ENCODE peak calls at places on chromosomes 16 and 17, in four cellular contexts. T is left ventricle myocardium inferior, R is ovary, K is ascending aorta. W is an unnamed sample.

GRCh38 chr17:78933025-78933958 is 8.1 kb upstream of the TIMP2 start:
- DNase-seq in K (peak), T (peak), R (peak), W (no peak)

GRCh38 chr16:84741351-84741791 is 41.6 kb downstream of the USP10 start:
- DNase-seq in K (no peak), T (no peak), R (no peak), W (no peak)

GRCh38 chr16:83946154-83946780 is 6.8 kb upstream of the OSGIN1 start:
- DNase-seq in K (no peak), R (no peak), T (no peak), W (no peak)

GRCh38 chr17:7834554-7834890 is 505 bp downstream of the KDM6B start:
- DNase-seq in R (peak), K (no peak), T (peak), W (no peak)

GRCh38 chr16:61148930-61149329 is 887.3 kb downstream of the CDH8 start:
- DNase-seq in T (no peak), R (no peak), K (no peak), W (no peak)

GRCh38 chr16:56231-56927 is 2.8 kb downstream of the SNRNP25 start:
- DNase-seq in K (no peak), R (no peak), T (no peak), W (no peak)

GRCh38 chr17:79850571-79851460 is 11.6 kb upstream of the CBX4 start:
- DNase-seq in K (no peak), T (no peak), R (no peak), W (no peak)

GRCh38 chr16:76194621-76195015 is 82.6 kb upstream of the CNTNAP4 start:
- DNase-seq in T (no peak), K (no peak), R (no peak), W (no peak)

DNA sequence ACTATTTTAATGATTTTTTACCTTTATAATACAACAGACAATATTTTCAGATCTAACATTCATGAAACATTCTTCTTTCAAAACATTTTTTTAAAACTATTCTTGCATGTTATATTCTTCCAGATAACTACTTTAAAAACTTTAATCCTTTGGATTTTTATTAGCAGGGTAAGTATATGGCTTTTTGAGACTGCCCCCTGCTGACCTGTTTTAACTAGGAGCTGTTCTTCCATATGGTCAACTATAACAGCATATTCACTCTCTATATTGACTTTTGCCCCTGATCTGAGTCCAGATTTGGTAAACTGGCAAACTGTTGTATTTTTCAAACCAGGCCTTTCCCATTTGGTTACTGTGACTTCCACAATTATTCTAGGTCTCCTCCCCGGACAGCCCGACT is 16.5 kb downstream of the ZNF18 start:
- DNase-seq in T (no peak), R (no peak), K (no peak), W (no peak)
- TF ChIP-seq CTCF in T (peak), R (no peak), K (no peak), W (peak)

GRCh38 chr16:64736887-64737286 is 385.0 kb downstream of the CDH11 start:
- DNase-seq in K (no peak), T (no peak), R (no peak), W (no peak)

GRCh38 chr16:64742560-64742959 is 379.3 kb downstream of the CDH11 start:
- DNase-seq in T (no peak), K (no peak), R (no peak), W (no peak)

GRCh38 chr16:64740261-64740660 is 381.6 kb downstream of the CDH11 start:
- DNase-seq in K (no peak), R (no peak), T (no peak), W (no peak)

DNA sequence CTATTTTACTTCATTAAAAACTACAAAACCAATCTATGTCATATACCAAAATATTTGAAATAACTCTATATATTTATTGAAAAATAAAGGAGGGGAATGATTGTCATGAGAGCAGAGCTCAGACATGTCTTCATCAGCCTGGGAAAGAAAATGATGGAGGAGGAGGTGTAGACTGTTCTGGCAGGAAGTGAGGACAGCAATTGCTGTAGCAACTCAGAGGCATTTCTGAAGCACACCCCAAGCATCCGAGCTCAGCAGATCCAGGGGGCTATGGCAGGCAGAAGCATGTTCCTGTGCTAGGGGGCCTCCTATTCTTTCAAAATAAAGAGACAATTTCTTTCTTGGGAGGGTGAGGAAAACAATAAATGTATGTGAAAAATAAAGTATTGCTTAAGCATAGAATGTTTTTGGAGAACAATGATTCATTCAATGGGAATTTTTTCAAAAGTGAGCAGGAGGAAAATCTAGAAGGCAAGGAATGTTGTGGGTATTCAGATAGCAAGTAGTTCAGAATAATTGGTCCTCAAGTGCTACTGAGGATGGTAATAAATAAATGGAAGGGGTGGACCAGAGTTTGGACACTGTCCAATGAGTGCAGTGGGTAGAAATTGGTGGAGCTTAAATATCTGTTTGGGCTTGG is 383.4 kb downstream of the CDH11 start:
- DNase-seq in K (no peak), T (no peak), R (no peak), W (no peak)
- TF ChIP-seq CTCF in K (no peak), T (no peak), R (no peak), W (no peak)

GRCh38 chr17:73508057-73508930 is 136.0 kb downstream of the SDK2 start:
- DNase-seq in K (no peak), R (no peak), T (no peak), W (no peak)
- TF ChIP-seq CTCF in K (no peak), R (no peak), T (no peak), W (no peak)

DNA sequence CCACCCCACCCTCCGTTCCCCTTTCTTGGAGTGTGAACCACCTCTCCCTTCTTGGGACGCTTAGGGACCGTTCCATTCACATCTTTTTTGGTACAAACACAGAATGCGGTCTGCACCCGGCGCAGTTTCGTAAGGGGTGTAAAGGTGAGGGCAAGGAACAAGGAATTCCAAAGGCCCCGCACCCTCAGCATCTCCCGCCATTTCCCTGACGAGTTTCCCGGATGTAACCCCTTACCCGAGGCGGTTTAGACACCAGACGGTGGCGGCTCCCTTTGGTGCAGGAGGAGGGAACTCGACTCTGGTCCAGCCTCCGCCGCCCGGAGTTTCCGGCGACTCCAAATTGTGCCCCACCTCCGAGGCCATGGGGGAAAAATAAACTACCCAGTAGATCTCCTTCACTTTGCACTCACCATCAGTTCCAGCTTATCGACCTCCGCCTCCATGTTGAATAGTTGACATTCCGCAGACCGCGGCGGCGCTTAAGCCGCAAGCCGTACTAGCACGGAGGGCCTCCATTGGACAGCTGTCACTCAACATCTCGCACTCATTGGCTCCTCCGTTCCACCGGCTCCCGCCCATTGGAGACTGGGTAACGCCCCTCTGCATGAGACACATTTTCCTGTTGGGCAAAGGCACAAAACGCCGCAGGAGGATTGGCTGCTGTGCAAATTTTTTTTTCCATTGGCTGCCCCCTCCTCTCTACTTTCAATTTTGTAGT is at the start of gene SKA2:
- DNase-seq in K (peak), T (peak), R (peak), W (peak)
- TF ChIP-seq CTCF in K (no peak), T (no peak), R (no peak), W (no peak)

GRCh38 chr17:27855454-27855853 is 37.7 kb downstream of the LYRM9 start:
- DNase-seq in R (no peak), T (no peak), K (no peak), W (no peak)
- TF ChIP-seq CTCF in R (no peak), T (no peak), K (no peak), W (no peak)

DNA sequence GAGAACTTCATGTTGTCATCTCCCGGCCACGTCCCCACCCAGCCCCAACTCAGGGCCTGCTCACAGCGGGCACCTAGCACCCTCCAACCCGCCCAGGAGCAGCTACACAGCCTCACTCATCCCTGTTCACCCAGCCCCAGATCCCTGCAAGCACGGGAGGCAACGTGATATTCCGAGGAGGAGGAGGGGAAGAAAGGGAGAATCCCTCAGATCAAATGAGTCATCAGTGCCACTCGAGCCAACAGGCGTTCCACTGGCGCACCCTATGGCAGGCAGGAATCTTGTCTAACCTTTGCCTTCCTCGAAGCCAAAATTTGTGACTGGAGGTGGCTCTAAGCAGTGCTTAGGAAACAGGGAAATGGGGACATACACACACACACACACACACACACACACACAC is 14.0 kb upstream of the NUBP1 start:
- DNase-seq in R (no peak), T (no peak), K (no peak), W (no peak)
- TF ChIP-seq CTCF in R (no peak), T (no peak), K (no peak), W (no peak)